ENCODE peak calls at places on chromosomes 13 and 19, in six cellular contexts. E is cardiac muscle cell; N is DMS153; U is stimulated activated CD4-positive, alpha-beta T cell treated with anti-CD3 and anti-CD28 coated beads, Interleukin-12 subunit alpha, Interleukin-12 subunit beta, amount 100 ng/mL, for 24 hours; Q is ELF-1; G is activated T-cell treated with anti-CD3 and anti-CD28 coated beads for 1 hour. R is an unnamed sample.

GRCh38 chr19:45917421-45918091 is 3.0 kb upstream of the NANOS2 start:
- DNase-seq in E (no peak), N (no peak), U (no peak), Q (peak), G (no peak), R (no peak)

GRCh38 chr13:64278493-64278892 is 2862.8 kb upstream of the PCDH20 start:
- DNase-seq in E (no peak), N (no peak), U (no peak), Q (no peak), G (no peak), R (no peak)

GRCh38 chr13:113415825-113416224 is 37.5 kb downstream of the ADPRHL1 start:
- DNase-seq in E (no peak), N (no peak), U (no peak), Q (no peak), G (no peak), R (no peak)

GRCh38 chr13:44280461-44280860 is 93.2 kb upstream of the SERP2 start:
- DNase-seq in E (no peak), N (no peak), U (no peak), Q (no peak), G (no peak), R (no peak)

GRCh38 chr19:1027953-1028902 is 1.8 kb downstream of the CNN2 start:
- DNase-seq in E (peak), N (peak), U (no peak), Q (peak), G (peak), R (peak)

GRCh38 chr19:6572217-6572616 is 18.7 kb downstream of the CD70 start:
- DNase-seq in E (no peak), N (no peak), U (no peak), Q (peak), G (no peak), R (no peak)

GRCh38 chr19:50199254-50199545 is 4.2 kb upstream of the MYH14 start:
- DNase-seq in E (no peak), N (no peak), U (no peak), Q (no peak), G (no peak), R (no peak)

GRCh38 chr19:18508585-18508984 is 13.3 kb downstream of the ELL start:
- DNase-seq in E (no peak), N (no peak), U (no peak), Q (no peak), G (no peak), R (no peak)

GRCh38 chr13:61891420-61891819 is 475.8 kb upstream of the PCDH20 start:
- DNase-seq in E (no peak), N (no peak), U (no peak), Q (no peak), G (no peak), R (no peak)

GRCh38 chr13:67278230-67278629 is 48.1 kb upstream of the PCDH9 start:
- DNase-seq in E (no peak), N (no peak), U (no peak), Q (no peak), G (no peak), R (no peak)

GRCh38 chr13:113774177-113775107 is 15.4 kb downstream of the TMEM255B start:
- DNase-seq in E (no peak), N (peak), U (no peak), Q (no peak), G (no peak), R (no peak)

GRCh38 chr13:19959141-19959830 is 759 bp downstream of the ZMYM2 start:
- DNase-seq in E (peak), N (no peak), U (peak), Q (peak), G (peak), R (peak)

GRCh38 chr13:113623491-113624234 is 34.3 kb downstream of the ATP4B start:
- DNase-seq in E (no peak), N (no peak), U (no peak), Q (no peak), G (no peak), R (no peak)

GRCh38 chr19:43711751-43712355 is 4.0 kb upstream of the IRGC start:
- DNase-seq in E (no peak), N (no peak), U (no peak), Q (no peak), G (no peak), R (no peak)

GRCh38 chr19:29321116-29321515 is 108.2 kb upstream of the UQCRFS1 start:
- DNase-seq in E (no peak), N (no peak), U (no peak), Q (no peak), G (no peak), R (no peak)

GRCh38 chr13:113650731-113651148 is 7.3 kb downstream of the ATP4B start:
- DNase-seq in E (no peak), N (no peak), U (no peak), Q (no peak), G (no peak), R (no peak)

GRCh38 chr19:32018014-32018413 is 327.4 kb upstream of the ZNF507 start:
- DNase-seq in E (no peak), N (no peak), U (no peak), Q (no peak), G (no peak), R (no peak)

GRCh38 chr19:32166238-32166637 is 179.2 kb upstream of the ZNF507 start:
- DNase-seq in E (no peak), N (peak), U (no peak), Q (no peak), G (no peak), R (no peak)

GRCh38 chr13:99221567-99222239 is 21.0 kb downstream of the UBAC2 start:
- DNase-seq in E (no peak), N (no peak), U (no peak), Q (no peak), G (no peak), R (no peak)

GRCh38 chr13:36356058-36356457 is 9.9 kb upstream of the SPART start:
- DNase-seq in E (no peak), N (no peak), U (no peak), Q (no peak), G (no peak), R (no peak)

GRCh38 chr19:8210660-8211101 is 1.5 kb downstream of the CERS4 start:
- DNase-seq in E (no peak), N (no peak), U (no peak), Q (peak), G (no peak), R (no peak)